ENCODE peak calls at places on chromosomes 3 and 15, in eight cellular contexts. Y, T, H, K, I, Q, U and P are unnamed samples.

GRCh38 chr3:86254480-86254879 is 736.5 kb downstream of the VGLL3 start:
- DNase-seq in I (no peak), T (no peak), U (no peak), H (no peak), Q (no peak), Y (no peak), K (no peak), P (no peak)

GRCh38 chr3:43999920-44000319 is 241.8 kb upstream of the TOPAZ1 start:
- DNase-seq in Q (no peak), U (no peak), Y (no peak), I (no peak), T (no peak), K (no peak), H (no peak), P (no peak)

GRCh38 chr3:102002056-102002455 is 152.7 kb downstream of the NFKBIZ start:
- DNase-seq in T (no peak), U (no peak), Y (no peak), H (no peak), K (no peak), I (no peak), Q (no peak), P (no peak)

GRCh38 chr3:9770276-9770812 is 597 bp upstream of the CAMK1 start:
- DNase-seq in Q (peak), T (peak), H (no peak), U (peak), I (peak), K (peak), Y (no peak), P (no peak)

GRCh38 chr3:60708191-60708975 is 542.9 kb downstream of the FHIT start:
- DNase-seq in T (no peak), H (no peak), Y (peak), Q (no peak), I (peak), K (peak), U (no peak), P (no peak)

GRCh38 chr3:109563149-109563548 is 225.8 kb upstream of the DPPA4 start:
- DNase-seq in T (no peak), U (no peak), K (no peak), I (no peak), Y (no peak), Q (no peak), H (no peak), P (no peak)

GRCh38 chr15:25572201-25572600 is 133.4 kb upstream of the UBE3A start:
- DNase-seq in Y (no peak), Q (no peak), H (no peak), K (no peak), T (no peak), I (no peak), U (no peak), P (no peak)

GRCh38 chr3:178787960-178788359 is 251.7 kb downstream of the KCNMB2 start:
- DNase-seq in I (no peak), Y (no peak), T (no peak), U (no peak), K (no peak), H (no peak), Q (no peak), P (no peak)

GRCh38 chr15:60695713-60696522 is 217.0 kb upstream of the ICE2 start:
- DNase-seq in T (no peak), I (no peak), Y (peak), U (no peak), K (peak), Q (no peak), H (no peak), P (no peak)

GRCh38 chr3:135869439-135870105 is 96.0 kb upstream of the PPP2R3A start:
- DNase-seq in K (no peak), I (no peak), U (no peak), H (no peak), Y (peak), Q (no peak), T (no peak), P (no peak)

GRCh38 chr3:190692256-190692655 is 170.2 kb downstream of the GMNC start:
- DNase-seq in T (no peak), Y (no peak), H (no peak), U (no peak), Q (no peak), K (no peak), I (no peak), P (no peak)

GRCh38 chr15:92613841-92614240 is 41.7 kb downstream of the FAM174B start:
- DNase-seq in U (no peak), T (no peak), Y (no peak), I (no peak), K (no peak), H (no peak), Q (no peak), P (no peak)

GRCh38 chr3:11591401-11592266 is 52.1 kb downstream of the VGLL4 start:
- DNase-seq in U (peak), I (peak), Q (peak), K (peak), Y (peak), H (peak), T (no peak), P (no peak)

GRCh38 chr15:28885630-28886430 is at the start of gene APBA2:
- DNase-seq in Q (no peak), T (no peak), Y (peak), K (peak), I (peak), H (peak), U (no peak), P (peak)
- TF ChIP-seq CTCF in Q (no peak), T (no peak), Y (no peak), K (no peak), I (no peak), H (peak), U (no peak), P (no peak)

GRCh38 chr15:45205192-45205591 is 17.4 kb upstream of the SHF start:
- DNase-seq in Y (peak), T (no peak), H (peak), U (peak), Q (peak), K (peak), I (peak), P (no peak)
- TF ChIP-seq CTCF in Y (peak), T (no peak), H (peak), U (peak), Q (peak), K (peak), I (peak), P (peak)

GRCh38 chr3:158094235-158094916 is 11.8 kb downstream of the SHOX2 start:
- DNase-seq in K (no peak), Y (no peak), T (no peak), Q (no peak), U (peak), I (no peak), H (peak), P (no peak)
- TF ChIP-seq CTCF in K (no peak), Y (peak), T (no peak), Q (no peak), U (no peak), I (no peak), H (peak), P (no peak)

GRCh38 chr3:172333692-172334457 is 114.4 kb downstream of the GHSR start:
- DNase-seq in T (no peak), K (no peak), H (no peak), I (no peak), Q (no peak), U (no peak), Y (no peak), P (no peak)
- TF ChIP-seq CTCF in T (no peak), K (no peak), H (peak), I (no peak), Q (no peak), U (no peak), Y (peak), P (no peak)

GRCh38 chr3:155548194-155548593 is 196.7 kb downstream of the PLCH1 start:
- DNase-seq in T (no peak), Y (peak), U (no peak), I (no peak), Q (no peak), H (no peak), K (peak), P (no peak)
- TF ChIP-seq CTCF in T (no peak), Y (peak), U (no peak), I (no peak), Q (no peak), H (no peak), K (peak), P (no peak)